ENCODE peak calls at places on chromosomes 7 and 10, in four cellular contexts. B is GM12878, K is HL-60, I is K562. L is an unnamed sample.

GRCh38 chr10:77877461-77878344 is 48.9 kb downstream of the DLG5 start:
- DNase-seq in B (peak), K (peak), I (no peak), L (peak)

GRCh38 chr7:6460303-6460702 is 12.5 kb upstream of the DAGLB start:
- DNase-seq in B (no peak), K (no peak), I (no peak), L (no peak)

GRCh38 chr10:93471110-93471651 is 11.0 kb downstream of the MYOF start:
- DNase-seq in B (no peak), K (no peak), I (no peak), L (no peak)

GRCh38 chr7:45689011-45689796 is 115.0 kb downstream of the ADCY1 start:
- DNase-seq in B (no peak), K (no peak), I (no peak), L (no peak)

GRCh38 chr10:2576892-2577291 is 490.5 kb upstream of the PFKP start:
- DNase-seq in B (no peak), K (no peak), I (no peak), L (no peak)

GRCh38 chr10:132808247-132808567 is 22.3 kb upstream of the NKX6-2 start:
- DNase-seq in B (no peak), K (no peak), I (no peak), L (no peak)

GRCh38 chr10:121914661-121915060 is 13.2 kb downstream of the ATE1 start:
- DNase-seq in B (no peak), K (no peak), I (no peak), L (no peak)

GRCh38 chr10:22803201-22803895 is 89.0 kb upstream of the PIP4K2A start:
- DNase-seq in B (no peak), K (no peak), I (no peak), L (no peak)

GRCh38 chr7:106773228-106773627 is 91.9 kb upstream of the PIK3CG start:
- DNase-seq in B (no peak), K (no peak), I (no peak), L (no peak)

GRCh38 chr7:106774213-106774767 is 90.8 kb upstream of the PIK3CG start:
- DNase-seq in B (no peak), K (no peak), I (no peak), L (no peak)

GRCh38 chr7:106774768-106775551 is 90.1 kb upstream of the PIK3CG start:
- DNase-seq in B (no peak), K (no peak), I (peak), L (no peak)

GRCh38 chr7:106770191-106770590 is 94.9 kb upstream of the PIK3CG start:
- DNase-seq in B (no peak), K (no peak), I (no peak), L (no peak)

GRCh38 chr7:106772655-106773108 is 92.4 kb upstream of the PIK3CG start:
- DNase-seq in B (no peak), K (no peak), I (no peak), L (no peak)
- TF ChIP-seq SPI1 in B (no peak), K (no peak), I (no peak), L (no peak)

GRCh38 chr7:123945938-123946337 is 20.9 kb downstream of the SPAM1 start:
- DNase-seq in B (no peak), K (no peak), I (no peak), L (no peak)
- TF ChIP-seq SPI1 in B (no peak), K (no peak), I (no peak), L (no peak)

GRCh38 chr7:139341776-139342244 is 673 bp downstream of the FMC1 start:
- DNase-seq in B (no peak), K (no peak), I (no peak), L (no peak)

GRCh38 chr7:139341058-139341775 is at the start of gene FMC1:
- DNase-seq in B (peak), K (peak), I (peak), L (peak)

GRCh38 chr7:139340037-139340807 is 915 bp upstream of the FMC1 start:
- DNase-seq in B (peak), K (peak), I (peak), L (peak)

GRCh38 chr7:139339698-139340036 is 1.5 kb upstream of the FMC1 start:
- DNase-seq in B (no peak), K (no peak), I (no peak), L (no peak)

DNA sequence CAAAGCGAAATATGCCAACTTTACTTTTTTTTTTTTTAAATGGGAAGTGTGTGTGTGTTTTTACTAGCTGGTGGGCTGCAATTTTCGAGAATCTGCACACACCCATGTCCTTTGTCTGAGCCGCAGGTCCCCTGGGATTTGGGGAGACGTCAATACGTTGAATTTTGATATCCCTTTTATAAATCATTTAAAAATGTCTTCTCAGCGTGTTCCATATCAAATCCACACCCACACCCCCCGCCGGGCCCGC is 404 bp upstream of the FMC1 start:
- DNase-seq in B (no peak), K (no peak), I (no peak), L (peak)
- TF ChIP-seq SPI1 in B (no peak), K (no peak), I (no peak), L (no peak)

DNA sequence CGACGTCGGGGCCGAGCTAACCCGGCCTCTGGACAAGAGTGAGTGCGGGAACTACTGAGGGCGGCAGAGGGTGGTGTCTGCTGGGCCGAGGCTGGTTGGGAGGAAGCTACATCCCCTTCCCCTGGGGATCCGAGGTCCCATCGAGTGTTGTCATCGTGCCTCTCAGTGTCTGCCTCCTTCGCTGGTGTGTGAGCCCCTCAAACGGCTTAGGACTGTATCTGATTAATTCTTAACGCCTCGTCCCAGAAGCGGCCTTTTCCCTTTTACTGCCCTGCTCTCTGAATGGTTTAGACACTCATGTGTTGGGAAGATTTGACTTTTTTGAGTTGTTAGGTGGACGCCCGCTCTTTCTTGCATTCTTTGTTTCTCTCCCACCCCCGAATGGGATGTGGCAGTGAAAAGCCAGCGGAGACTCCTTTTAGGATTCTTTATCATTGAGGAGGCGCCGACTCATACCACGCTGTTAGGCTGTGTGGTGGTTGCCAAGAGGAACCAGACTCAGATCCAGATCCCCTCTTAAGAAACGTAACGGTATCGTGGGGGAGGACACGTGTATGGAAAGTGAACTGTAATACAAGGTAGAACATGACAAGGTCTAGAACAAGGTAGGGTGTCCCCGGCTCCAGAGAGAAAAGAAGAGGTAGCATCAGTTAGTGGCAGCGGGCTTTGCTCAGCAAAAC is 631 bp downstream of the SUPV3L1 start:
- DNase-seq in B (no peak), K (peak), I (peak), L (no peak)
- TF ChIP-seq SPI1 in B (no peak), K (no peak), I (no peak), L (no peak)

GRCh38 chr10:90968448-90969086 is 47.7 kb upstream of the ANKRD1 start:
- DNase-seq in B (no peak), K (no peak), I (no peak), L (no peak)
- TF ChIP-seq SPI1 in B (no peak), K (no peak), I (no peak), L (no peak)

DNA sequence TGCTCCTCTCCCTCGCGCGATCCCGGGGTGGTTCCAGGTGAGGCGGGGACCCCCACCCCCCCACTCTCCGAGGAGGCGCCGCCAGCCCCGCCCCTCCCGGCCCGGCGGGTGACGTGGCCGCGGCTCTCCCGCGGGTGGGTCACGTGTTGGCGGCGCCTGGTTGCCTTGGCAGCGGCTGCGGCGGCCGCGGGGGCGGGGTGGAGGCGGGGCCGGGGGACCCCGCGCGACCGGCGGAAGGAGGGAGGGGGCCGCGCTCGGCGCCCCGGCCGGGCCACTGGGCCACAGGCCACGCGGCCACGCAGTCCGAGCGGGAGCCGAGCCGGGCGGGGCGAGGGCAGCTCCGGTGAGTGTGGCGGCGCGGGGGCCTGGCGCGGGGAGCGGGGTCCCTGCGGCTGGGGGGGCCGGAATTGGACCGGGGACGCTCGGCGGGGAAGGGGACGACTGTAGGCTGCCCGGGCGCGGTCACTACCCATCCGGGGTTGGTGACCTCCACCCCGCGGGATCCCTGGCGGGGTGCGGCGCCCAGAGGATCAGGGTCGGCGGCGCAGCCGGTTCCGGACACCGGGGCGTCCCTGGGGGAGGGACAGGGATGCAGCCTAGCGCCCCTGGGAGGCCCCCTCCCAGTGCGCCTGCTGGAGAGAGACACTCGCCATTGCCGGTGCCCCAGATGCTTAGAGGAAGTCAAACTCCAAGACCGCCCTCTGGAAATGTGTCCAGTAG is at the start of gene ORAI2:
- DNase-seq in B (no peak), K (peak), I (peak), L (peak)
- TF ChIP-seq SPI1 in B (no peak), K (peak), I (peak), L (no peak)